ENCODE peak calls at places on chromosome 13, in seven cellular contexts. N is breast epithelium, O is neural crest cell, V is pancreas, Q is psoas muscle, Y is GM12865, Z is uterus. S is an unnamed sample.

GRCh38 chr13:65057986-65058385 is 2172.2 kb downstream of the PCDH9 start:
- DNase-seq in Y (no peak), N (no peak), Q (no peak), O (no peak), V (no peak), Z (no peak), S (no peak)

GRCh38 chr13:30978981-30979956 is 46.8 kb downstream of the TEX26 start:
- DNase-seq in Y (peak; percentile 48), Z (no peak), Q (no peak), O (peak; percentile 48), V (peak; percentile 65), N (no peak), S (no peak)

GRCh38 chr13:46622918-46623256 is 69.9 kb downstream of the LRCH1 start:
- DNase-seq in Q (no peak), N (no peak), Z (peak; percentile 85), Y (no peak), O (no peak), V (no peak), S (no peak)

GRCh38 chr13:22227895-22228294 is 557.0 kb downstream of the FGF9 start:
- DNase-seq in V (no peak), Q (no peak), Y (peak; percentile 4), N (no peak), Z (no peak), O (no peak), S (no peak)

GRCh38 chr13:88622362-88622973 is 951.3 kb downstream of the SLITRK5 start:
- DNase-seq in O (no peak), Z (no peak), N (no peak), Q (no peak), V (no peak), Y (peak; percentile 2), S (no peak)

GRCh38 chr13:36848228-36848982 is 29.4 kb downstream of the RFXAP start:
- DNase-seq in N (no peak), Q (no peak), Z (no peak), V (no peak), Y (peak; percentile 52), O (no peak), S (no peak)

GRCh38 chr13:30862707-30863106 is 43.4 kb upstream of the MEDAG start:
- DNase-seq in Y (no peak), Q (peak; percentile 92), Z (peak; percentile 76), V (no peak), N (no peak), O (no peak), S (peak; percentile 93)

GRCh38 chr13:93603043-93603442 is 376.4 kb downstream of the GPC6 start:
- DNase-seq in Q (no peak), Z (no peak), O (no peak), V (no peak), N (no peak), Y (no peak), S (no peak)

GRCh38 chr13:30091691-30092090 is 215.7 kb downstream of the KATNAL1 start:
- DNase-seq in N (no peak), V (no peak), O (no peak), Y (no peak), Z (no peak), Q (no peak), S (no peak)

GRCh38 chr13:43874512-43875092 is 4.9 kb downstream of the CCDC122 start:
- DNase-seq in O (no peak), N (no peak), V (no peak), Z (no peak), Y (peak; percentile 12), Q (no peak), S (no peak)

GRCh38 chr13:113979791-113980471 is 6.1 kb upstream of the C13orf46 start:
- DNase-seq in Q (peak; percentile 23), V (peak; percentile 27), O (no peak), Y (no peak), Z (no peak), N (no peak), S (no peak)

GRCh38 chr13:111630411-111630810 is 310.0 kb downstream of the TEX29 start:
- DNase-seq in Z (no peak), N (no peak), Q (no peak), O (no peak), Y (no peak), V (no peak), S (no peak)

GRCh38 chr13:99655351-99656091 is 154.2 kb downstream of the TM9SF2 start:
- DNase-seq in Z (no peak), Q (no peak), V (no peak), O (no peak), Y (no peak), N (no peak), S (no peak)

GRCh38 chr13:75258159-75258782 is 223.7 kb downstream of the TBC1D4 start:
- DNase-seq in O (no peak), N (no peak), V (no peak), Q (no peak), Y (peak; percentile 5), Z (no peak), S (no peak)

GRCh38 chr13:108326318-108326717 is 56.8 kb downstream of the TNFSF13B start:
- DNase-seq in Z (no peak), O (no peak), V (no peak), N (no peak), Y (peak; percentile 55), Q (no peak), S (no peak)

GRCh38 chr13:105914637-105915036 is 620.8 kb downstream of the EFNB2 start:
- DNase-seq in Y (no peak), V (no peak), Z (no peak), N (no peak), O (no peak), Q (no peak), S (no peak)

DNA sequence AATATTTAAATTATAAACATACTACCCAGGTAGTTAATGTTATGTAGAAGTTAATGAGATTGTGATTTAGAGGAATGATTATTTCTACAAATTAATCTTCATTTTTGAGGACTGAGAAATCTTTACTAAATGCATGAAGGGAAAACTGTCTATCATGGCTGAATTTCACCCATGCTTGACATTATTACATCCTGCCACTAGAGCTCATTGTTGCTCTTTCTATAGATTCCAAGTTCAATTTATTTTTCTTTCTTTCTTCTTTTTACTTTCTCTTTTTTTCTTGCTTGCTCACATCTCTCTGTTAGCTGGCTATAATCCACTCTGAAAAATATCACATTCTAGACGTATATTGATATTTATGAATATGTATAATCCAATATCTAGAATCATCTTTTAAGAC is 505.0 kb upstream of the KLHL1 start:
- DNase-seq in Q (no peak), V (no peak), O (no peak), N (no peak), Y (no peak), Z (no peak), S (no peak)
- TF ChIP-seq CTCF in Q (no peak), V (no peak), O (peak; percentile 69), N (no peak), Y (no peak), Z (no peak), S (no peak)

DNA sequence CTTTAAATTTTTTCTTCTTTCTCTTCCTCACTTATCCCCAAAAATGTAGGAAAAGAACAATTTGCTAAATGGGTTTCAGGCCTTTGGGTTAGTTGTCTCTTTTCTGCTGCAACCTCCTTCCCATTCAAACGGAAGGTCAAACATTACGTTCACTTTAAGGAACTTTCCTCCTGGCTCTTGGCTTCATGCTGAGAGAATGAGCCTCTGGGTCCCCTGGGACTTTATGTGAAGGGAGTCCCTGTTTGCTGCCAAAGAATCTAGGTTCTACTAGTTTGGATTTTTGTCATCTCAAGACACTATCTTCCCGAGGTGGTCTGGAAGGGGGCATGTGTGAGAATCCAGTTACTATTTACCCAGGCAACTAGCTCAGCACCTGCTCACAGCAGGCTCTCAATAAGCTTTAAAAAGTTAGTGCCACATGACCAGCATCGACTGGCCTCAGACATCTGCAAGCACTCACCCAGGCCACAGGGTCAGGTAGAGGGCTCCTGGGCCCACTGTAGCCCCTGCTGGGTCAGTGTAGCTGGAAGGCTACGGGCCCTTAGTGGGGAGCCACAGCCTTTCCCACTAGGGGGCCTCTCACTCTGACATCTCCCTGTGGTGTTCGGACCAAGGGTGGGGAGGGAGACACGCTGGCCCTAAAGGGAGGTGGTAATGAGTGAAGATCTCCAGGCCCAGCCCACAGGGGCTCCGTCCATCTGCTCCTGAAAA is 40.5 kb downstream of the FAM124A start:
- DNase-seq in Y (peak; percentile 5), N (no peak), V (no peak), O (no peak), Z (no peak), Q (no peak), S (no peak)
- TF ChIP-seq CTCF in Y (peak; percentile 20), N (no peak), V (no peak), O (no peak), Z (no peak), Q (no peak), S (no peak)

DNA sequence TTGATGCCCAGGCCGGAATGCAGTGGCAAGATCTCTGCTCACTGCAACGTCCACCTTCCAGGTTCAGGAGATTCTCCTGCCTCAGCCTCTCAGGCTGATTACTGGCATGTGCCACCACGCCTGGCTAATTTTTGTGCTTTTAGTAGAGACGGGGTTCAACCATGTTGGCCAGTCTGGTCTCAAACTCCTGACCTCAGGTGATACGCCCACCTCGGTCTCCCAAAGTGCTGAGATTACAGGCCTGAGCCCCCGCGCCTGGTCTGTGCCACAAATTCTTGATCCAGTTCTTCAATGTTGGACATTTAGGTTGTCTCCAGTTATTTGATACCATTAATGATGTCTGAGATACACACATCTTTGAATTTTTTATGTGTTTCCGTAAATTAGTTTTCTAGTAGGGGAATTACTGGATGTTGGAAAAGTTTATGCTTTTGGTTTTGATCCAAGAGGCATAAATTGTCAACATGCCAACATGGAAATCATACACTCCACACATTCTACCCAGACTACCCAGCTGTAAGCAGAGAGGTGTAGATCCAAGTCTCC is 525 bp upstream of the COG3 start:
- DNase-seq in Y (no peak), Z (peak; percentile 19), V (no peak), Q (no peak), N (no peak), O (no peak), S (no peak)
- TF ChIP-seq CTCF in Y (peak; percentile 31), Z (no peak), V (no peak), Q (no peak), N (no peak), O (peak; percentile 60), S (no peak)

GRCh38 chr13:44876782-44877324 is 112.4 kb downstream of the NUFIP1 start:
- DNase-seq in V (no peak), O (peak; percentile 6), Z (no peak), N (no peak), Q (no peak), Y (peak; percentile 3), S (no peak)
- TF ChIP-seq CTCF in V (no peak), O (peak; percentile 59), Z (peak; percentile 5), N (no peak), Q (no peak), Y (peak; percentile 19), S (no peak)

DNA sequence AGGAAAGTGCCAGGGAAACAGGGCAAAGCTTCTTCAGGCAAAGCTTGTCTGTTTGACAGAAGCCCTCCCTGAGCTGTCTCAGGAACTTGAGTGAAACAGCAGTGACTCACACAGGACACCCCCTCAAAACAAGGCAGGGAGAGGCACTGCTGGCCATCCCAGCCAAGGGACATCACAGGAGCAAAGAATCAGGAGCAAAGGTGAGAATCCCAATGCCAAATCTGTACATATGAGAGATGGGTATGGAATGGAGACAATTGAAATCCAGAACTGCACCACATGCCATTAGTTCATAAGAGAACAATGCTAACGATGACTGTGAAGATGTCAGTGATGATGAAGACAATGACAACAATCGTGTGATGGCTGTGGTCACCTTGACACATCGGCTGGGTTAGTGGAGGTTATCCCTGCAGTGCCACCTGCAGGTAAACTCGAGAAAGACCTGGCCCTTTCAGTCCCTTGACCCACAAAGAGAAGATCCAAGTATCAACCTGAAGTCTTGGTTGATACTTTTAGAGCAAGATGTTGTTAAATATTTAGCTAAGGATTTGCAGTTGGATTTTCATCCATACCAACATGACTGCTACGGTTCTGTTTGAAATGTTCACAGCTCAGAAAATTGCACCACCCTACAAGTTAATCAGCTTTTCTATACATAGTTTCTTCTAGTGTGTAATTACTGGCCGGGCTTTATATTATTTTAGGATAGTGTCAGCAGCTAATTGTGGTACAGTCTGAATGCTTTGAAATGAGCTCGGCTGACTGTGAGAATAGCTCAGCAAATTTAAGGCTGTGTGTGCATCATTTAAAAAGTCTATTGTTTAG is 42.0 kb upstream of the IPO5 start:
- DNase-seq in O (no peak), Q (no peak), V (no peak), Z (no peak), N (no peak), Y (peak; percentile 38), S (no peak)
- TF ChIP-seq CTCF in O (peak; percentile 46), Q (peak; percentile 22), V (no peak), Z (no peak), N (no peak), Y (peak; percentile 54), S (no peak)